ENCODE peak calls at places on chromosome 3, in four cellular contexts. I is AG04449, V is activated T-cell treated with anti-CD3 and anti-CD28 coated beads for 24 hours, X is NCI-H524 treated with DMSO at 0.1 percent for 48 hours. G is an unnamed sample.

GRCh38 chr3:124587053-124587408 is 143.2 kb upstream of the UMPS start:
- DNase-seq in I (no peak), V (no peak), X (no peak), G (no peak)

GRCh38 chr3:14238356-14238755 is 59.7 kb downstream of the LSM3 start:
- DNase-seq in I (no peak), V (no peak), X (no peak), G (no peak)

GRCh38 chr3:168485897-168486296 is 390.2 kb upstream of the GOLIM4 start:
- DNase-seq in I (no peak), V (no peak), X (no peak), G (no peak)

GRCh38 chr3:41304603-41305002 is 105.3 kb downstream of the CTNNB1 start:
- DNase-seq in I (no peak), V (no peak), X (no peak), G (no peak)

GRCh38 chr3:46875560-46875959 is 2.0 kb upstream of the PTH1R start:
- DNase-seq in I (no peak), V (no peak), X (no peak), G (no peak)

GRCh38 chr3:19775744-19776143 is 158.3 kb downstream of the EFHB start:
- DNase-seq in I (no peak), V (no peak), X (no peak), G (no peak)

GRCh38 chr3:70832811-70833509 is 520.5 kb upstream of the MDFIC2 start:
- DNase-seq in I (peak; percentile 50), V (no peak), X (no peak), G (no peak)

GRCh38 chr3:152193673-152194267 is 75.0 kb upstream of the MBNL1 start:
- DNase-seq in I (no peak), V (no peak), X (no peak), G (no peak)

GRCh38 chr3:194485471-194485875 is 1.3 kb downstream of the ATP13A3 start:
- DNase-seq in I (no peak), V (no peak), X (no peak), G (no peak)

GRCh38 chr3:29646042-29646441 is 365.2 kb downstream of the RBMS3 start:
- DNase-seq in I (no peak), V (no peak), X (no peak), G (no peak)

GRCh38 chr3:126127904-126128303 is 44.0 kb upstream of the SLC41A3 start:
- DNase-seq in I (no peak), V (no peak), X (no peak), G (no peak)

GRCh38 chr3:187139895-187140253 is 578 bp upstream of the RPL39L start:
- DNase-seq in I (no peak), V (no peak), X (no peak), G (no peak)

GRCh38 chr3:194673761-194674160 is 1.8 kb upstream of the LSG1 start:
- DNase-seq in I (no peak), V (no peak), X (no peak), G (no peak)

GRCh38 chr3:120022729-120023128 is 71.5 kb downstream of the GSK3B start:
- DNase-seq in I (no peak), V (no peak), X (no peak), G (no peak)

GRCh38 chr3:178320481-178321352 is 215.5 kb upstream of the KCNMB2 start:
- DNase-seq in I (peak; percentile 19), V (no peak), X (no peak), G (peak; percentile 8)

GRCh38 chr3:194137314-194138097 is 1.6 kb downstream of the HES1 start:
- DNase-seq in I (no peak), V (no peak), X (no peak), G (no peak)

GRCh38 chr3:43105224-43105596 is 669 bp downstream of the POMGNT2 start:
- DNase-seq in I (no peak), V (no peak), X (no peak), G (no peak)

GRCh38 chr3:66828303-66828702 is 169.8 kb upstream of the KBTBD8 start:
- DNase-seq in I (no peak), V (no peak), X (no peak), G (no peak)

GRCh38 chr3:182709306-182709705 is 84.0 kb upstream of the ATP11B start:
- DNase-seq in I (no peak), V (no peak), X (no peak), G (no peak)

GRCh38 chr3:4750306-4751056 is 228.8 kb upstream of the BHLHE40 start:
- DNase-seq in I (no peak), V (no peak), X (no peak), G (no peak)

GRCh38 chr3:161415506-161416231 is 44.4 kb upstream of the SPTSSB start:
- DNase-seq in I (peak; percentile 87), V (no peak), X (no peak), G (peak; percentile 65)

GRCh38 chr3:176526194-176526593 is 671.1 kb downstream of the TBL1XR1 start:
- DNase-seq in I (no peak), V (no peak), X (no peak), G (no peak)

GRCh38 chr3:23202203-23202920 is 765 bp upstream of the UBE2E2 start:
- DNase-seq in I (no peak), V (peak; percentile 7), X (no peak), G (no peak)

GRCh38 chr3:9552252-9552999 is 1.2 kb downstream of the LHFPL4 start:
- DNase-seq in I (no peak), V (peak; percentile 11), X (no peak), G (no peak)

GRCh38 chr3:43304126-43304525 is 17.8 kb downstream of the SNRK start:
- DNase-seq in I (no peak), V (no peak), X (no peak), G (no peak)

GRCh38 chr3:107065094-107065861 is 312.0 kb upstream of the CCDC54 start:
- DNase-seq in I (no peak), V (no peak), X (peak; percentile 93), G (no peak)

GRCh38 chr3:127320529-127321121 is 32.8 kb upstream of the PRR20G start:
- DNase-seq in I (no peak), V (no peak), X (no peak), G (no peak)

GRCh38 chr3:27632431-27633223 is 89.5 kb downstream of the EOMES start:
- DNase-seq in I (no peak), V (peak; percentile 17), X (no peak), G (peak; percentile 18)